ENCODE peak calls at places on chromosomes 16 and 17, in five cellular contexts. A is heart left ventricle, X is hepatocyte, S is Peyer's patch, N is A549. D is an unnamed sample.

GRCh38 chr17:6677158-6677831 is 25.7 kb downstream of the C17orf100 start:
- DNase-seq in N (no peak), S (no peak), X (no peak), A (no peak), D (no peak)

GRCh38 chr17:62676231-62676943 is 48.9 kb downstream of the MRC2 start:
- DNase-seq in N (no peak), S (no peak), X (no peak), A (no peak), D (no peak)

GRCh38 chr17:1792495-1793446 is 30.9 kb downstream of the SERPINF1 start:
- DNase-seq in X (no peak), N (no peak), A (no peak), S (no peak), D (no peak)

GRCh38 chr17:15920758-15921239 is 24.1 kb upstream of the ADORA2B start:
- DNase-seq in N (peak), X (peak), S (no peak), A (peak), D (no peak)

GRCh38 chr16:59259074-59259963 is 525.2 kb upstream of the GOT2 start:
- DNase-seq in N (no peak), A (no peak), X (no peak), S (no peak), D (no peak)

GRCh38 chr16:65075877-65076276 is 46.0 kb downstream of the CDH11 start:
- DNase-seq in N (no peak), A (no peak), X (no peak), S (no peak), D (no peak)

GRCh38 chr17:7191571-7192270 is 12.6 kb upstream of the ASGR1 start:
- DNase-seq in S (no peak), A (peak), X (peak), N (peak), D (peak)

GRCh38 chr17:8140413-8141029 is 11.7 kb downstream of the PER1 start:
- DNase-seq in X (peak), A (no peak), S (no peak), N (no peak), D (no peak)

GRCh38 chr17:5587431-5588032 is 3.2 kb upstream of the NLRP1 start:
- DNase-seq in X (peak), N (peak), S (peak), A (no peak), D (no peak)

GRCh38 chr17:80101946-80102706 is 745 bp downstream of the GAA start:
- DNase-seq in N (peak), S (peak), A (no peak), X (peak), D (no peak)

GRCh38 chr17:74430706-74431567 is 951 bp upstream of the GPRC5C start:
- DNase-seq in N (peak), X (peak), A (peak), S (peak), D (peak)

GRCh38 chr16:54655171-54655590 is 275.5 kb upstream of the IRX5 start:
- DNase-seq in A (peak), N (no peak), S (no peak), X (peak), D (no peak)

GRCh38 chr17:75116681-75117080 is 6.9 kb downstream of the ARMC7 start:
- DNase-seq in N (no peak), X (no peak), S (no peak), A (no peak), D (no peak)

GRCh38 chr16:20792216-20792615 is 14.1 kb downstream of the ERI2 start:
- DNase-seq in S (no peak), X (no peak), N (no peak), A (no peak), D (no peak)

GRCh38 chr16:81457326-81458133 is 12.9 kb downstream of the CMIP start:
- DNase-seq in A (no peak), X (peak), N (peak), S (no peak), D (peak)

GRCh38 chr17:31900877-31901276 is 631 bp downstream of the UTP6 start:
- DNase-seq in N (peak), A (no peak), S (no peak), X (peak), D (no peak)

GRCh38 chr17:1576500-1576899 is 13.9 kb upstream of the PITPNA start:
- DNase-seq in A (no peak), X (peak), S (no peak), N (no peak), D (no peak)

GRCh38 chr17:75878174-75878998 is at the start of gene TRIM47:
- DNase-seq in A (peak), X (peak), S (peak), N (peak), D (peak)

GRCh38 chr17:7882068-7882467 is 6.5 kb upstream of the CHD3 start:
- DNase-seq in X (no peak), N (no peak), S (peak), A (no peak), D (no peak)

GRCh38 chr16:68445458-68445857 is 2.9 kb downstream of the SMPD3 start:
- DNase-seq in S (no peak), A (no peak), X (no peak), N (peak), D (peak)

GRCh38 chr17:67366193-67367157 is at the start of gene PSMD12:
- DNase-seq in S (peak), N (peak), X (peak), A (peak), D (peak)

GRCh38 chr16:49528564-49529150 is 155.1 kb downstream of the C16orf78 start:
- DNase-seq in A (no peak), N (no peak), S (no peak), X (no peak), D (no peak)

GRCh38 chr16:57797526-57798266 is 4.6 kb downstream of the KIFC3 start:
- DNase-seq in X (peak), A (no peak), S (no peak), N (peak), D (peak)

GRCh38 chr16:4200000-4200780 is 41.7 kb downstream of the SRL start:
- DNase-seq in S (peak), A (peak), N (peak), X (peak), D (peak)

GRCh38 chr16:56930516-56931252 is 1.3 kb upstream of the HERPUD1 start:
- DNase-seq in S (no peak), X (no peak), N (no peak), A (no peak), D (peak)

GRCh38 chr16:10862432-10862831 is 14.6 kb upstream of the CIITA start:
- DNase-seq in X (no peak), S (no peak), N (no peak), A (peak), D (no peak)

GRCh38 chr16:20300312-20301097 is 26.8 kb downstream of the GP2 start:
- DNase-seq in A (no peak), N (peak), S (no peak), X (peak), D (peak)

GRCh38 chr16:54289242-54290051 is 2.9 kb upstream of the IRX3 start:
- DNase-seq in S (no peak), A (no peak), N (no peak), X (no peak), D (no peak)

GRCh38 chr16:48537909-48538745 is 71.9 kb downstream of the N4BP1 start:
- DNase-seq in A (peak), S (no peak), N (no peak), X (peak), D (peak)

GRCh38 chr16:19583665-19584300 is 28.3 kb downstream of the VPS35L start:
- DNase-seq in A (no peak), N (peak), X (peak), S (no peak), D (peak)

GRCh38 chr16:17335826-17336492 is 134.8 kb downstream of the XYLT1 start:
- DNase-seq in A (no peak), S (no peak), X (no peak), N (no peak), D (no peak)

GRCh38 chr17:74368341-74369152 is 1.2 kb downstream of the GPR142 start:
- DNase-seq in N (peak), A (peak), X (peak), S (peak), D (peak)

GRCh38 chr16:28845173-28846079 is 722 bp downstream of the TUFM start:
- DNase-seq in A (no peak), S (no peak), X (peak), N (peak), D (no peak)

GRCh38 chr17:8746501-8747236 is 2.0 kb upstream of the CCDC42 start:
- DNase-seq in N (peak), X (no peak), S (no peak), A (no peak), D (no peak)

GRCh38 chr17:2949469-2950044 is 113.8 kb downstream of the OR1D5 start:
- DNase-seq in X (no peak), A (no peak), S (no peak), N (peak), D (peak)

GRCh38 chr16:23064642-23065041 is 84.6 kb downstream of the USP31 start:
- DNase-seq in A (no peak), S (no peak), N (no peak), X (no peak), D (no peak)

GRCh38 chr16:49021136-49021535 is 260.5 kb downstream of the CBLN1 start:
- DNase-seq in A (no peak), X (peak), N (no peak), S (no peak), D (no peak)

GRCh38 chr17:37696366-37696765 is 48.5 kb downstream of the HNF1B start:
- DNase-seq in X (no peak), N (no peak), S (no peak), A (no peak), D (no peak)

GRCh38 chr17:37698856-37699255 is 46.0 kb downstream of the HNF1B start:
- DNase-seq in S (no peak), N (no peak), A (no peak), X (no peak), D (no peak)

GRCh38 chr17:37697331-37697730 is 47.5 kb downstream of the HNF1B start:
- DNase-seq in X (no peak), A (no peak), S (no peak), N (no peak), D (no peak)

GRCh38 chr17:37699285-37699973 is 45.4 kb downstream of the HNF1B start:
- DNase-seq in N (no peak), A (no peak), S (no peak), X (no peak), D (no peak)

DNA sequence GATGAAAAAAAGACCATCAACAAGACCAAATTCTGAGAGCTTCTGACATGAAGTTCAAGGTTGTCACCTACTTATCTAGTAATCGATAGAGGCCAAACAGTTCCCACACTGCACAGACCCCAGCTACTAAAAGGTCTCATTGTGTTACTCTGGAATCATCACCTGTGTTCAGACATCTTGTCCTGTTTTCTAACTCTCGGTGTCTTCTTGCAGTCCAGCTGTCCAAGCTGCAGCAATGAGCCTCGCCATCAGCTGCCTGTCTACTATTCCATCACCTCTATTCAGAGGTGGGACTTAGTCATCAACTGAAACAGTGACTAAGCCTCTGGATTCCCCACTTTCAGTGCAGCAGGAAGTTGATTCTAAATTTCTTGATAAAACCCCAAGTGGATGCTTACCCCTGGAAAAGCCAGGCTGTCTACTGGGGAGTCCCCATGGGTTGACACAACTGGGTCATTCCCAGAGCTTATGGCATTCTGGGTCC is 46.7 kb downstream of the HNF1B start:
- DNase-seq in X (no peak), S (no peak), N (peak), A (no peak), D (no peak)
- TF ChIP-seq CTCF in X (no peak), S (no peak), N (no peak), A (no peak), D (no peak)

GRCh38 chr16:1992475-1993292 is 2.9 kb downstream of the SYNGR3 start:
- DNase-seq in X (no peak), N (no peak), S (no peak), A (no peak), D (peak)

GRCh38 chr16:1989826-1990335 is at the start of gene SYNGR3:
- DNase-seq in S (peak), N (no peak), X (peak), A (no peak), D (no peak)

GRCh38 chr16:1991588-1992474 is 2.1 kb downstream of the SYNGR3 start:
- DNase-seq in A (peak), X (peak), S (peak), N (peak), D (peak)

GRCh38 chr16:1990336-1991134 is 765 bp downstream of the SYNGR3 start:
- DNase-seq in A (no peak), N (no peak), X (peak), S (peak), D (peak)

GRCh38 chr16:1991135-1991551 is 1.4 kb downstream of the SYNGR3 start:
- DNase-seq in X (no peak), N (no peak), A (no peak), S (peak), D (peak)
- H3K4me3 ChIP-seq in X (no peak), N (no peak), A (no peak), S (peak), D (no peak)

GRCh38 chr17:33730131-33730530 is 437.0 kb upstream of the ASIC2 start:
- DNase-seq in N (no peak), A (no peak), X (no peak), S (no peak), D (no peak)

GRCh38 chr17:33725675-33726271 is 432.7 kb upstream of the ASIC2 start:
- DNase-seq in S (no peak), X (peak), N (peak), A (no peak), D (no peak)
- TF ChIP-seq CTCF in S (no peak), X (peak), N (peak), A (peak), D (peak)

DNA sequence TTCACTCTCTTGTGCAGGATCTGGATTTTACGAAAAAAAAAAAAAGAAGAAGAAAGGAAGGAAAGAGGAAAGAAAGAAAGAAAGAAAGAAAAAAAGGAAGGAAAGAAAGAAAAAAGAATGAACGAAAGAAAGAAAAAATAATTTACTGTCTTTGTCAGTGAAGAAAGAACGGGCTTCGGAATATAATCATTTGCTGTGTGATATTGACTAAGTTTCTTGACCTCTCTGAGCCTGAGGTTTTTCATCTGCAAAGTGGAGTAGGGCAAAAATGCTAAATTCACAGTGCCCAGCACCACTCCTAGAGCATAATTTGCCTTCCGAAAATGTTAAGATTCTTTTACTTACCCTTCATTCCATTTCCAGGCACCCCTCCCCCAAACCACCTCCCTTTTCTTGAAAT is 333 bp upstream of the CCR10 start:
- DNase-seq in N (no peak), A (no peak), X (no peak), S (no peak), D (no peak)
- H3K4me3 ChIP-seq in N (peak), A (peak), X (peak), S (peak), D (no peak)

GRCh38 chr16:85517154-85517553 is 96.0 kb upstream of the GSE1 start:
- DNase-seq in S (no peak), A (no peak), X (no peak), N (no peak), D (no peak)
- TF ChIP-seq CTCF in S (no peak), A (no peak), X (no peak), N (no peak), D (no peak)

DNA sequence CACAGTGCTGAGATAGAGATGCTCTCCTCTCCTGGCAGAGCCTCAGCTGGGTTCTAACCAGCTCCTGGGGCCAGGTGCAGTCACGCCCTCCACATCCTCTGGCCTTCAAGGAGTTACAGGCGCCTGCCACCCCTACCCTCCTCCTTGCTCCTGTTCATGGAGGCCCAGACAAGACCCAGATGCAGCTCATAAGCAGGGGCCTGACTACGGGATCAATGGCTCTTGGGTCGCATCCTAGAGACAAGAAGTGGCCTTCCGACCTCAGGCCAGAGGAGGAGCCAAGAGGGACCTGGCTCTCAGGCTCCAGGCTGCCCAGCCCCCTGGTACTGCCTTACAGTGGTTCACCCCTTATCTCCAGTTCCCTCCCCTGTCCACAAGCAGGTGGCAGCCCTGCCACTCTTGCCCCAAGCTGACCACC is 23.0 kb downstream of the ARHGAP27 start:
- DNase-seq in N (no peak), A (no peak), S (no peak), X (no peak), D (peak)
- H3K4me3 ChIP-seq in N (no peak), A (peak), S (peak), X (no peak), D (no peak)

DNA sequence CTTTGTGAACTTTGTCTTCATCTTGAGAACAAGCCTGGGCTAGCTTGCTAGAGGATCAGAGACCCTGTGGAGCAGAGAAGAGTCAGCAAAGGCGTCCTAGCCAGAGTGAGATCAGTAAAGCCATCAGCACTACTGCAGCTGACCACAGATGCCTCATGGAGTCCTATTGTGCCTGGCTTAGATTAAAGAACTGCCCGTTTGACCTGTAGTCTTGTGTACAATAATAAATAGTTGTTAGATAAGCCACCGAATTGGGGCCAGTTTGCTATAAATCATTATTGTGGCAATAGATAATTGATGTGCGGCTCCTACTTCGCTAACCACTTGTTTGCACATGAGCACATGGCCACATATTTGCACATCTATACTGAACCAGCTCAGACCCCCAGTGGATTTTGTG is 103.0 kb downstream of the CYLD start:
- DNase-seq in S (no peak), A (no peak), X (no peak), N (no peak), D (no peak)
- TF ChIP-seq CTCF in S (no peak), A (no peak), X (no peak), N (no peak), D (no peak)

GRCh38 chr17:42142371-42142896 is 12.4 kb downstream of the RAB5C start:
- DNase-seq in A (no peak), X (no peak), N (no peak), S (no peak), D (no peak)
- H3K4me3 ChIP-seq in A (no peak), X (no peak), N (no peak), S (no peak), D (no peak)

DNA sequence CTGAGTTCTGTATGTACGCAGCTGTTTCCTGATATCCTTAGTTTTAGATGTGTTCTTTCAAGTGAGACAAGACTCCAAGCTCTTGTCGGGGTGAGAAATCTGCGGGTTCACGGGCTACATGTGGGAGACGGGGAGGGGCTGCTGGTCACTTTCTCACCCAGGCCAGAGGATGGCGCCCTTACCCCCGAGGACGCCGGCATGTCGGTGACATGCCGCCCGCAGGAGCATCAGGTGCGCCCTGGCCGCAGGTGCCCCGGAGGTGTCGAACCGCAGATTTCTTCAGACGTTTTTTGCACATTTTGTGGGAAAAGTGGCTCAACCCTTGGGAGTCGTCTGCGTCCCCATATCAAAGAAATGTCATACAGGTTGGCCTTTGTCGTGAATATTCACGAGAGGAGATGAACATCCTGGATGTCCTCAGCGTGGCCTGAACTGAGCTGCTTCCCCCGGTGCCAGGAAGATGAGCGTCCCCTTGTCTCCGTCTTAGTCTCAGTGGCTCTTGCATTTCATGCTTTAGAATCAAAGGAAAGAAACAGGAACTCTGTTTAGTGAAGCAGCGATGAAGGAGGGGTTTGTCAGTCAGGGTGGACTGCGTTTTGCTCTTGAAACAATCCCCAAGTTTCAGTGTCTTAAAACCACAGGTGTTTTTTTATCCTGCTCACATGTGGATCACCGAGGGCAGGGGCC is 75.3 kb upstream of the ZNF750 start:
- DNase-seq in A (no peak), X (no peak), N (no peak), S (peak), D (peak)
- TF ChIP-seq CTCF in A (no peak), X (no peak), N (no peak), S (no peak), D (no peak)

DNA sequence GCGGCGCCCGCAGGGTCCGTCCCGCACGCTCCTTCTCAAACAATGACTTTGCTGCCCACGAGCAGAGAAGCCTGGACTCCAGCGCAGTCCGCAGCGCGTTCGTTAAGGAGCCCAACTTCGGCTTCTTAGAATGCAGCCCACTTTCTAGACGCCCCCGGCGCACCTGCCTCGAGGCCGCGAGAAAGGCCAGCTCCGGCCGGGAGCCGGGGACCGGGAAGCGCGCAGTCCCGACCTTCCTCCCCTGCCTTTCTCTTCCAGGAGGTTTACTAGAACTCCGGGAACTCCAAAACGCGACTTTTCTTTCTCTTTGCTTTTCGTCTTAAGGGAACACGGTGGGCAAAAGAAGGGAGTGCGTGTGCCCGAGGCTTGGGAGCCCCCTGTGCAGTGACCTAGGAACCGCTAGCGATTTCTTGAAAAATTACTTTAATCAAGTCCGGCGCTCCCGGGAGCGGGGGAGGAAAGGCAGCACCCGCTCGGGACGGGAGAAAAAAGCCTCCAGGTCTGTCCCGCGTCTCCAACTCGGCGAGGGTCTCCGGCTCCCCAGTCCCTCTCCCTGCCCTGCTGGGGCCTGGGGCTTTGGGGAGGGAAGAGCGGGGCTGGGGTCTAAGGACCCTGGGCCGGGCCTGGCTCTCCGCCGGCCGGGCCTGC is 2.6 kb downstream of the HNF1B start:
- DNase-seq in X (peak), S (no peak), N (peak), A (no peak), D (peak)
- H3K4me3 ChIP-seq in X (peak), S (peak), N (peak), A (peak), D (peak)

D was measured in mucosa of descending colon.